ENCODE peak calls at places on chromosomes 13 and 19, in seven cellular contexts. One of them, this sample, is unnamed. For H3K4me1, the result is how much of the 10 kb centered on the place peaks cover.

GRCh38 chr13:109093988-109094387 is 464.6 kb downstream of the MYO16 start:
- DNase-seq in MM.1S: no peak
- DNase-seq in adrenal gland: no peak
- DNase-seq in psoas muscle: no peak
- DNase-seq in colonic mucosa: no peak
- DNase-seq in naive thymus-derived CD4-positive, alpha-beta T cell: no peak
- DNase-seq in heart right ventricle: no peak
- DNase-seq in this sample: no peak

GRCh38 chr13:107124730-107125129 is 556.8 kb upstream of the ARGLU1 start:
- DNase-seq in MM.1S: no peak
- DNase-seq in adrenal gland: no peak
- DNase-seq in heart right ventricle: no peak
- DNase-seq in psoas muscle: no peak
- DNase-seq in naive thymus-derived CD4-positive, alpha-beta T cell: no peak
- DNase-seq in colonic mucosa: no peak
- DNase-seq in this sample: no peak

GRCh38 chr13:51122868-51123267 is 11.8 kb upstream of the C13orf42 start:
- DNase-seq in colonic mucosa: no peak
- DNase-seq in adrenal gland: no peak
- DNase-seq in psoas muscle: no peak
- DNase-seq in naive thymus-derived CD4-positive, alpha-beta T cell: no peak
- DNase-seq in heart right ventricle: no peak
- DNase-seq in MM.1S: no peak
- DNase-seq in this sample: no peak

GRCh38 chr19:39858541-39858940 is 12.4 kb upstream of the FBL start:
- DNase-seq in MM.1S: no peak
- DNase-seq in psoas muscle: no peak
- DNase-seq in heart right ventricle: no peak
- DNase-seq in adrenal gland: no peak
- DNase-seq in naive thymus-derived CD4-positive, alpha-beta T cell: peak
- DNase-seq in colonic mucosa: no peak
- DNase-seq in this sample: no peak

GRCh38 chr13:113567681-113568080 is 16.9 kb upstream of the TFDP1 start:
- DNase-seq in MM.1S: no peak
- DNase-seq in naive thymus-derived CD4-positive, alpha-beta T cell: no peak
- DNase-seq in adrenal gland: no peak
- DNase-seq in colonic mucosa: peak
- DNase-seq in psoas muscle: peak
- DNase-seq in heart right ventricle: no peak
- DNase-seq in this sample: no peak

GRCh38 chr19:17109962-17110598 is 34.5 kb downstream of the MYO9B start:
- DNase-seq in MM.1S: no peak
- DNase-seq in adrenal gland: peak
- DNase-seq in naive thymus-derived CD4-positive, alpha-beta T cell: no peak
- DNase-seq in psoas muscle: peak
- DNase-seq in heart right ventricle: peak
- DNase-seq in colonic mucosa: peak
- DNase-seq in this sample: no peak

GRCh38 chr13:41995946-41996345 is 35.0 kb upstream of the VWA8 start:
- DNase-seq in psoas muscle: no peak
- DNase-seq in heart right ventricle: no peak
- DNase-seq in MM.1S: no peak
- DNase-seq in colonic mucosa: no peak
- DNase-seq in adrenal gland: no peak
- DNase-seq in naive thymus-derived CD4-positive, alpha-beta T cell: no peak
- DNase-seq in this sample: no peak

GRCh38 chr13:104949840-104950805 is 1585.3 kb downstream of the EFNB2 start:
- DNase-seq in psoas muscle: no peak
- DNase-seq in adrenal gland: no peak
- DNase-seq in naive thymus-derived CD4-positive, alpha-beta T cell: no peak
- DNase-seq in colonic mucosa: no peak
- DNase-seq in MM.1S: no peak
- DNase-seq in heart right ventricle: no peak
- DNase-seq in this sample: no peak

GRCh38 chr13:108797354-108797753 is 167.9 kb downstream of the MYO16 start:
- DNase-seq in MM.1S: no peak
- DNase-seq in psoas muscle: no peak
- DNase-seq in naive thymus-derived CD4-positive, alpha-beta T cell: no peak
- DNase-seq in heart right ventricle: no peak
- DNase-seq in colonic mucosa: no peak
- DNase-seq in adrenal gland: no peak
- DNase-seq in this sample: no peak

GRCh38 chr13:28449826-28450773 is 44.8 kb downstream of the FLT1 start:
- DNase-seq in MM.1S: no peak
- DNase-seq in heart right ventricle: no peak
- DNase-seq in naive thymus-derived CD4-positive, alpha-beta T cell: no peak
- DNase-seq in adrenal gland: no peak
- DNase-seq in psoas muscle: no peak
- DNase-seq in colonic mucosa: no peak
- DNase-seq in this sample: no peak

GRCh38 chr19:56105090-56105701 is 15.9 kb downstream of the ZNF787 start:
- DNase-seq in heart right ventricle: peak
- DNase-seq in colonic mucosa: peak
- DNase-seq in naive thymus-derived CD4-positive, alpha-beta T cell: peak
- DNase-seq in adrenal gland: peak
- DNase-seq in MM.1S: no peak
- DNase-seq in psoas muscle: peak
- DNase-seq in this sample: peak

GRCh38 chr19:42246143-42246868 is 3.9 kb upstream of the GSK3A start:
- DNase-seq in naive thymus-derived CD4-positive, alpha-beta T cell: no peak
- DNase-seq in MM.1S: no peak
- DNase-seq in heart right ventricle: peak
- DNase-seq in psoas muscle: peak
- DNase-seq in colonic mucosa: peak
- DNase-seq in adrenal gland: peak
- DNase-seq in this sample: no peak

GRCh38 chr13:64810701-64811258 is 2419.4 kb downstream of the PCDH9 start:
- DNase-seq in naive thymus-derived CD4-positive, alpha-beta T cell: no peak
- DNase-seq in adrenal gland: no peak
- DNase-seq in colonic mucosa: no peak
- DNase-seq in psoas muscle: no peak
- DNase-seq in heart right ventricle: no peak
- DNase-seq in MM.1S: no peak
- DNase-seq in this sample: no peak

GRCh38 chr13:84296386-84296785 is 414.1 kb upstream of the SLITRK1 start:
- DNase-seq in heart right ventricle: no peak
- DNase-seq in colonic mucosa: no peak
- DNase-seq in MM.1S: no peak
- DNase-seq in psoas muscle: no peak
- DNase-seq in adrenal gland: no peak
- DNase-seq in naive thymus-derived CD4-positive, alpha-beta T cell: no peak
- DNase-seq in this sample: no peak

DNA sequence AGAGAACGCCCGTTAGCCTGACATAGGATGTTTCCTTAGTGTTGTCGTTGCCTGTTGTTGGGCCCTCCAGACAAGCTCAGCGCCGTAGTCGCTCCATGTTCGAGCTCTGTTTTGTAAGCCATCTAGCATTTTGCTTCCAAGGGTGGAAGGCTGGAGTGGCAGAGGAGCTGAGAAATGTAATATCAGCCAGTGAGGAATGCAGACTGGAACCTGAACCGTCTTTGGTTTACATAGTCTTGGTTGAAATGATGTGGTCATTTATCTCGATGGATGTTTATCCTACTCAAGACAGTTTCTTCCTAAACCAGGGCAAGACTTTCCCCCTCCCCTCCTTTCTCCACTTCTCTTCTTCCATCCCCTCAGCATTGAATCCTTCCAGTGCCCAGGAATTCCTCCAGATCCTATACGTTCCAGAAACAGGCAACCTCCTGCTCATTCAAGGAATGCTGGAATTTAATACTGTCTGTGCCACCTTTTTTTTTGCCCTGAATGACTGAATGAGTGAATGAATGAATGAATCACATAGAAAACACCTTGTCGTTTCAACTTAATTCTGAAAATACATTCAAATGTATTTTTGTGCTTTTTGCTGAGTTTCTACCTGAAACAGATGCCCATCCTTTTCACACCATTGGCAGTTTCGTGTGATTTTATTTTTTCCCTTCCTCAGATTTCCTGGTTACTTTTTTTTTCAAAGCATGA is 109.5 kb upstream of the MBNL2 start:
- DNase-seq in colonic mucosa: no peak
- DNase-seq in MM.1S: no peak
- DNase-seq in psoas muscle: no peak
- DNase-seq in adrenal gland: no peak
- DNase-seq in naive thymus-derived CD4-positive, alpha-beta T cell: no peak
- DNase-seq in heart right ventricle: no peak
- DNase-seq in this sample: no peak
- H3K27ac ChIP-seq in colonic mucosa: no peak
- H3K27ac ChIP-seq in MM.1S: no peak
- H3K27ac ChIP-seq in psoas muscle: no peak
- H3K27ac ChIP-seq in adrenal gland: no peak
- H3K27ac ChIP-seq in naive thymus-derived CD4-positive, alpha-beta T cell: no peak
- H3K27ac ChIP-seq in heart right ventricle: no peak
- H3K27ac ChIP-seq in this sample: no peak

GRCh38 chr19:38556521-38557174 is 61.1 kb downstream of the MAP4K1 start:
- DNase-seq in psoas muscle: peak
- DNase-seq in heart right ventricle: no peak
- DNase-seq in colonic mucosa: no peak
- DNase-seq in naive thymus-derived CD4-positive, alpha-beta T cell: no peak
- DNase-seq in adrenal gland: no peak
- DNase-seq in MM.1S: no peak
- DNase-seq in this sample: no peak

GRCh38 chr19:38554676-38555141 is 63.0 kb downstream of the MAP4K1 start:
- DNase-seq in colonic mucosa: no peak
- DNase-seq in MM.1S: no peak
- DNase-seq in psoas muscle: no peak
- DNase-seq in naive thymus-derived CD4-positive, alpha-beta T cell: no peak
- DNase-seq in heart right ventricle: no peak
- DNase-seq in adrenal gland: no peak
- DNase-seq in this sample: no peak

GRCh38 chr19:38559428-38560401 is 58.0 kb downstream of the MAP4K1 start:
- DNase-seq in naive thymus-derived CD4-positive, alpha-beta T cell: no peak
- DNase-seq in heart right ventricle: no peak
- DNase-seq in psoas muscle: peak
- DNase-seq in adrenal gland: no peak
- DNase-seq in MM.1S: peak
- DNase-seq in colonic mucosa: no peak
- DNase-seq in this sample: no peak

GRCh38 chr19:38555200-38555599 is 62.6 kb downstream of the MAP4K1 start:
- DNase-seq in MM.1S: no peak
- DNase-seq in adrenal gland: no peak
- DNase-seq in psoas muscle: no peak
- DNase-seq in colonic mucosa: no peak
- DNase-seq in heart right ventricle: no peak
- DNase-seq in naive thymus-derived CD4-positive, alpha-beta T cell: no peak
- DNase-seq in this sample: no peak

DNA sequence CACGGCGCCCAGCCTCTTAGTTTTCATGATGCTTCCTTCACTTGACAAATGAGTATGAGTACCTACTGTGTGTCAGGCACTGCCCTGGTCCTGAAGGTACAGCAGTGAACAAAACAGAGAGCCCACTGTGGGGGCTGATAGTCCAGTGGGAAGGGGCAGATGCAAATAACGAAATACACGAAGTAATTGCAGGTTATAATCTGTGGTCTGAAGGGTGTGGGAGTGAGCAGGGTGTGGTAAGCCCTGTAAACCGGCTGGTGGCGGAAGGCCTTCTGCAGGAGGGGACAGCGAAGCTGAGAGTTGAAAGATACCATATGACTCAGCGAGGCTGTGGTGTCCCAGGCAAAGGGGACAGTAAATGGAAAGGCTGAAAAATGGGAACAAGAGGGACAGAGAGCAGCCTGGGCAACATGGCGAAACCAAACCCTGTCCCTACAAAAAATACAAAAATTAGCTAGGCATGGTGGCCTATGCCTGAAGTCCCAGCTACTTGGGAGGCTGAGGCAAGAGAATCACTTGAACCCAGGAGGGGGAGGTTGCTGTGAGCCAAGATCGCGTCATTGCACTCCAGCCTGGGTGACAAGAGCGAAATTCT is 60.5 kb downstream of the MAP4K1 start:
- DNase-seq in MM.1S: no peak
- DNase-seq in naive thymus-derived CD4-positive, alpha-beta T cell: no peak
- DNase-seq in psoas muscle: peak
- DNase-seq in adrenal gland: no peak
- DNase-seq in heart right ventricle: no peak
- DNase-seq in colonic mucosa: peak
- DNase-seq in this sample: no peak
- H3K4me1 ChIP-seq in MM.1S: under half
- H3K4me1 ChIP-seq in naive thymus-derived CD4-positive, alpha-beta T cell: under half
- H3K4me1 ChIP-seq in psoas muscle: under half
- H3K4me1 ChIP-seq in adrenal gland: under half
- H3K4me1 ChIP-seq in heart right ventricle: under half
- H3K4me1 ChIP-seq in colonic mucosa: under half
- H3K4me1 ChIP-seq in this sample: under half

GRCh38 chr13:98175823-98176222 is 1.2 kb downstream of the RNF113B start:
- DNase-seq in naive thymus-derived CD4-positive, alpha-beta T cell: no peak
- DNase-seq in colonic mucosa: no peak
- DNase-seq in MM.1S: no peak
- DNase-seq in adrenal gland: no peak
- DNase-seq in psoas muscle: no peak
- DNase-seq in heart right ventricle: no peak
- DNase-seq in this sample: no peak

GRCh38 chr13:98172570-98173405 is 4.3 kb downstream of the RNF113B start:
- DNase-seq in MM.1S: no peak
- DNase-seq in adrenal gland: no peak
- DNase-seq in psoas muscle: no peak
- DNase-seq in colonic mucosa: no peak
- DNase-seq in heart right ventricle: no peak
- DNase-seq in naive thymus-derived CD4-positive, alpha-beta T cell: no peak
- DNase-seq in this sample: no peak

GRCh38 chr13:98173431-98173921 is 3.6 kb downstream of the RNF113B start:
- DNase-seq in MM.1S: no peak
- DNase-seq in colonic mucosa: no peak
- DNase-seq in adrenal gland: peak
- DNase-seq in psoas muscle: no peak
- DNase-seq in heart right ventricle: no peak
- DNase-seq in naive thymus-derived CD4-positive, alpha-beta T cell: no peak
- DNase-seq in this sample: no peak

GRCh38 chr13:98174995-98175394 is 2.1 kb downstream of the RNF113B start:
- DNase-seq in adrenal gland: no peak
- DNase-seq in colonic mucosa: no peak
- DNase-seq in naive thymus-derived CD4-positive, alpha-beta T cell: no peak
- DNase-seq in heart right ventricle: no peak
- DNase-seq in psoas muscle: no peak
- DNase-seq in MM.1S: no peak
- DNase-seq in this sample: no peak

DNA sequence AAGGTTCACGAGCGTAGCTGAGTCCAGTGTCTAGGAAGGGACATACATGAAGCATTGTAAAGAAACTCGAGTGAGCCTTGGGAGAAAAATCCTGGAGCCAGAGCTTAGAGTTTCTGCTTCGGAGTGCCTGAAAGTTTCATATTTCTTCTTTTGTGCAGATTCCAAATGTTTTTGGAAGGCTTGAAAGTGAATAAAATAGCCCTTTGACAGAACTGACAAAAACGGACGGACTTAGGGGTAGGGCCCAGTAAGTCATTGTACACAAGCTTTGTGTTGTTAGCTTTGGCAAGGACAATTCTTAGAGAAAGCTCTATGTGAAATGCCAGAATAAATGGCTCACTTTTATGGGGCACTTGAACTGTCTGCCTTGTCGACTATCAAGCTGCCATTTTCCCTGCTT is 2.7 kb downstream of the RNF113B start:
- DNase-seq in MM.1S: no peak
- DNase-seq in colonic mucosa: no peak
- DNase-seq in adrenal gland: no peak
- DNase-seq in naive thymus-derived CD4-positive, alpha-beta T cell: no peak
- DNase-seq in heart right ventricle: no peak
- DNase-seq in psoas muscle: no peak
- DNase-seq in this sample: no peak
- H3K27ac ChIP-seq in MM.1S: no peak
- H3K27ac ChIP-seq in colonic mucosa: peak
- H3K27ac ChIP-seq in adrenal gland: peak
- H3K27ac ChIP-seq in naive thymus-derived CD4-positive, alpha-beta T cell: no peak
- H3K27ac ChIP-seq in heart right ventricle: peak
- H3K27ac ChIP-seq in psoas muscle: no peak
- H3K27ac ChIP-seq in this sample: no peak

GRCh38 chr19:18377026-18377425 is 8.9 kb upstream of the GDF15 start:
- DNase-seq in colonic mucosa: peak
- DNase-seq in adrenal gland: no peak
- DNase-seq in naive thymus-derived CD4-positive, alpha-beta T cell: no peak
- DNase-seq in MM.1S: no peak
- DNase-seq in psoas muscle: no peak
- DNase-seq in heart right ventricle: no peak
- DNase-seq in this sample: no peak
- H3K4me1 ChIP-seq in colonic mucosa: under half
- H3K4me1 ChIP-seq in adrenal gland: under half
- H3K4me1 ChIP-seq in naive thymus-derived CD4-positive, alpha-beta T cell: under half
- H3K4me1 ChIP-seq in MM.1S: under half
- H3K4me1 ChIP-seq in psoas muscle: under half
- H3K4me1 ChIP-seq in heart right ventricle: under half
- H3K4me1 ChIP-seq in this sample: under half

This sample was measured in effector memory CD4-positive, alpha-beta T cell.